ENCODE peak calls at places on chromosomes 12 and 14, in ten cellular contexts. U, A, I, Q, F, C, D, O, L and K are unnamed samples.

GRCh38 chr12:55716582-55717396 is 943 bp downstream of the BLOC1S1 start:
- DNase-seq in F (no peak), O (no peak), L (no peak), Q (no peak), U (no peak), A (no peak), I (no peak), C (peak; percentile 22), D (no peak), K (no peak)

GRCh38 chr12:89995870-89996269 is 287.2 kb upstream of the ATP2B1 start:
- DNase-seq in A (no peak), F (peak; percentile 46), D (no peak), O (no peak), Q (no peak), L (no peak), I (no peak), C (no peak), U (no peak), K (no peak)

GRCh38 chr12:105820407-105821140 is 318.2 kb downstream of the NUAK1 start:
- DNase-seq in O (no peak), Q (peak; percentile 56), A (no peak), U (no peak), F (peak; percentile 98), D (peak; percentile 77), I (no peak), C (no peak), L (peak; percentile 40), K (peak; percentile 52)

GRCh38 chr12:47616440-47616839 is 89.4 kb downstream of the RPAP3 start:
- DNase-seq in O (no peak), C (no peak), Q (no peak), I (no peak), D (no peak), L (no peak), F (no peak), U (peak; percentile 24), A (no peak), K (no peak)

GRCh38 chr12:113048716-113049127 is 7.8 kb upstream of the DTX1 start:
- DNase-seq in Q (peak; percentile 47), I (no peak), F (peak; percentile 57), D (no peak), U (peak; percentile 18), O (peak; percentile 71), C (peak; percentile 84), L (peak; percentile 60), A (peak; percentile 73), K (peak; percentile 19)

GRCh38 chr12:57715786-57716185 is 21.9 kb downstream of the OS9 start:
- DNase-seq in C (no peak), I (no peak), O (no peak), U (no peak), D (no peak), Q (no peak), A (no peak), F (no peak), L (no peak), K (no peak)

GRCh38 chr14:102342238-102342637 is 20.5 kb downstream of the CINP start:
- DNase-seq in O (no peak), I (no peak), U (no peak), A (no peak), L (no peak), F (no peak), Q (no peak), C (no peak), D (no peak), K (no peak)

GRCh38 chr12:50542448-50542847 is 37.7 kb downstream of the DIP2B start:
- DNase-seq in I (no peak), O (no peak), Q (no peak), F (peak; percentile 39), L (peak; percentile 56), U (no peak), A (peak; percentile 77), D (no peak), C (peak; percentile 93), K (no peak)

GRCh38 chr14:42047421-42048045 is 440.9 kb downstream of the LRFN5 start:
- DNase-seq in D (no peak), C (peak; percentile 49), U (no peak), L (no peak), Q (no peak), I (no peak), O (no peak), F (no peak), A (no peak), K (no peak)

GRCh38 chr12:105561981-105562726 is 231.7 kb downstream of the C12orf75 start:
- DNase-seq in D (no peak), L (peak; percentile 67), Q (peak; percentile 33), U (no peak), O (no peak), F (peak; percentile 91), I (peak; percentile 16), A (peak; percentile 89), C (peak; percentile 96), K (peak; percentile 38)

GRCh38 chr12:65720739-65721138 is 103.5 kb upstream of the HMGA2 start:
- DNase-seq in C (no peak), U (no peak), A (no peak), D (no peak), Q (peak; percentile 52), L (no peak), O (no peak), I (no peak), F (peak; percentile 93), K (no peak)

GRCh38 chr12:49121047-49121696 is 10.0 kb downstream of the TUBA1B start:
- DNase-seq in L (peak; percentile 41), D (no peak), U (no peak), F (peak; percentile 73), Q (peak; percentile 62), O (no peak), I (no peak), A (peak; percentile 91), C (peak; percentile 79), K (no peak)

GRCh38 chr14:50039734-50040400 is 76.5 kb downstream of the VCPKMT start:
- DNase-seq in L (peak; percentile 72), C (peak; percentile 44), A (peak; percentile 38), F (peak; percentile 76), U (peak; percentile 90), D (peak; percentile 76), Q (no peak), O (peak; percentile 12), I (no peak), K (no peak)

GRCh38 chr12:11719678-11720099 is 70.2 kb downstream of the ETV6 start:
- DNase-seq in C (peak; percentile 71), Q (peak; percentile 96), O (no peak), L (peak; percentile 98), I (no peak), A (no peak), D (no peak), F (peak; percentile 91), U (peak; percentile 66), K (peak; percentile 60)

GRCh38 chr14:89366580-89367448 is 50.2 kb downstream of the FOXN3 start:
- DNase-seq in D (no peak), F (no peak), O (no peak), L (no peak), C (no peak), A (no peak), Q (no peak), U (no peak), I (no peak), K (no peak)

GRCh38 chr14:20413785-20414117 is 450 bp upstream of the TEP1 start:
- DNase-seq in D (no peak), L (no peak), Q (no peak), C (peak; percentile 17), F (no peak), A (no peak), O (peak; percentile 30), U (no peak), I (no peak), K (no peak)

GRCh38 chr12:57692500-57692899 is 1.4 kb upstream of the OS9 start:
- DNase-seq in Q (no peak), O (no peak), U (no peak), A (no peak), C (no peak), I (no peak), L (no peak), F (no peak), D (no peak), K (no peak)

GRCh38 chr12:104520242-104520900 is 63.6 kb downstream of the CHST11 start:
- DNase-seq in I (no peak), O (no peak), F (no peak), Q (no peak), L (no peak), D (no peak), A (no peak), U (no peak), C (no peak), K (no peak)

GRCh38 chr12:26123482-26123980 is 1.3 kb downstream of the BHLHE41 start:
- DNase-seq in A (no peak), I (no peak), U (no peak), D (no peak), O (no peak), Q (no peak), F (no peak), L (no peak), C (peak; percentile 44), K (no peak)
- H3K4me3 ChIP-seq in A (peak overlapping the region; percentile 52), I (no peak overlapping the region), U (no peak overlapping the region), D (peak overlapping the region; percentile 75), O (peak overlapping the region; percentile 39), Q (peak overlapping the region; percentile 70), F (peak overlapping the region; percentile 79), L (peak overlapping the region; percentile 68), C (peak overlapping the region; percentile 77), K (peak overlapping the region; percentile 91)

DNA sequence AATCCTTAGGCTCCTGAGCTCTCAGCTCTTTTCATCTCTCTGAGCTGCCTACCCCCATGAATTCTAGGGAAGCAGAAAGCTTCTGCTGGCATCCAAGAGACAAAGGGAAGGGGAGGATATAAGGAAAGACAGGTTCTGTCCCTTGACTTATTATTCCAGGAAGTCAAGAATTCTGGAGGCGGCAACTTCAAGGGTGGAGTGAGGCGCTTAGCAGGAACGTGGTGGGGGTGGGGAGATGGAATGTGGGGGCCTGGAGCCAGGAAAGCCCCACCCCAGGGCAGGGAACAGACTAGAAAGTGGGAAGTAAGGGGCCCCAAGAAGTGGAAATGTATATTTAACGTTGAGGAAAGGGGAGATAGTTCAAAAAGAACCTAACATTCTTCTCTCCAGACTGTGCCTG is 1.4 kb downstream of the CALCOCO1 start:
- DNase-seq in D (no peak), A (no peak), C (peak; percentile 13), U (no peak), F (peak; percentile 47), L (no peak), I (no peak), O (no peak), Q (no peak), K (no peak)
- H3K4me3 ChIP-seq in D (peak overlapping the region; percentile 85), A (no peak overlapping the region), C (peak overlapping the region; percentile 77), U (no peak overlapping the region), F (peak overlapping the region; percentile 97), L (peak overlapping the region; percentile 20), I (no peak overlapping the region), O (peak overlapping the region; percentile 94), Q (peak overlapping the region; percentile 98), K (peak overlapping the region; percentile 83)

GRCh38 chr12:45879363-45879895 is 110.9 kb downstream of the SCAF11 start:
- DNase-seq in O (no peak), D (no peak), F (no peak), Q (no peak), L (no peak), C (no peak), I (no peak), A (no peak), U (no peak), K (no peak)
- H3K4me3 ChIP-seq in O (no peak overlapping the region), D (no peak overlapping the region), F (no peak overlapping the region), Q (no peak overlapping the region), L (no peak overlapping the region), C (no peak overlapping the region), I (no peak overlapping the region), A (no peak overlapping the region), U (no peak overlapping the region), K (no peak overlapping the region)

DNA sequence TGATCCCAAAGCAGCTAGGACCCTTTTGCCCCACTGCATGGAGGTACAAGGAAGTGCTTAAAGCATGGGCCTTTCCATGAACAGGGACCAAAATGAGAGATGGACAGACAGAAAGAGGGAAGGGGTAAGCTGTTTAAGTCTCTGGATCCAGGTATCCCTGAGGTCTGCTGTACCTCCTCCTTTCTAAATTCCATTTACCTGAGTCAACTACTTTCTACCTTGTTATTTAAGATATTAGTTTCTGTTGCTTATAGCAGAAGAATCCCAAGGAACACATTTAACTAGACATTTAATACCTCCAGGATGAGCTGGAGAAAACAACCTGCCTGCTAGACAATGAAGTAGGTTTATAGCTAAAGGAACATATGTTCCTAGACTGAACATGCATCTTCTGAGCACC is 157.6 kb upstream of the TMCC3 start:
- DNase-seq in I (no peak), A (no peak), Q (no peak), L (no peak), O (no peak), F (no peak), C (peak; percentile 28), D (no peak), U (no peak), K (no peak)
- H3K4me3 ChIP-seq in I (no peak overlapping the region), A (no peak overlapping the region), Q (no peak overlapping the region), L (no peak overlapping the region), O (no peak overlapping the region), F (no peak overlapping the region), C (no peak overlapping the region), D (no peak overlapping the region), U (no peak overlapping the region), K (no peak overlapping the region)